ENCODE peak calls at places on chromosomes 4 and X, in nine cellular contexts. Y, L, Z, C, G, W, E, J and H are unnamed samples.

GRCh38 chr4:18540349-18540748 is 518.8 kb upstream of the LCORL start:
- DNase-seq in Y (no peak), L (no peak), Z (no peak), C (no peak), G (no peak), W (no peak), E (no peak), J (no peak), H (no peak)

GRCh38 chr4:118823471-118823870 is 12.5 kb downstream of the SEC24D start:
- DNase-seq in Y (no peak), L (no peak), Z (no peak), C (no peak), G (no peak), W (peak), E (peak), J (no peak), H (no peak)

GRCh38 chr4:337932-338758 is 531 bp downstream of the ZNF141 start:
- DNase-seq in Y (peak), L (peak), Z (peak), C (no peak), G (no peak), W (peak), E (no peak), J (peak), H (no peak)

GRCh38 chr4:139691-140090 is 15.4 kb downstream of the ZNF718 start:
- DNase-seq in Y (no peak), L (no peak), Z (no peak), C (no peak), G (no peak), W (no peak), E (no peak), J (no peak), H (no peak)

GRCh38 chr4:78432896-78433295 is 118.7 kb upstream of the ANXA3 start:
- DNase-seq in Y (peak), L (no peak), Z (no peak), C (peak), G (no peak), W (no peak), E (no peak), J (no peak), H (peak)

GRCh38 chr4:67909910-67910905 is 26.4 kb upstream of the TMPRSS11D start:
- DNase-seq in Y (peak), L (peak), Z (peak), C (no peak), G (no peak), W (no peak), E (peak), J (no peak), H (no peak)

GRCh38 chr4:21191304-21191703 is 491.0 kb downstream of the PACRGL start:
- DNase-seq in Y (no peak), L (no peak), Z (no peak), C (no peak), G (no peak), W (no peak), E (no peak), J (no peak), H (no peak)

GRCh38 chrX:151737494-151737893 is 2.9 kb downstream of the CNGA2 start:
- DNase-seq in Y (no peak), L (no peak), Z (no peak), C (no peak), G (no peak), W (no peak), E (no peak), J (peak), H (no peak)

GRCh38 chr4:925171-925570 is 6.9 kb downstream of the GAK start:
- DNase-seq in Y (no peak), L (no peak), Z (no peak), C (no peak), G (no peak), W (no peak), E (no peak), J (peak), H (no peak)

GRCh38 chr4:102789317-102789717 is 28.5 kb upstream of the MANBA start:
- DNase-seq in Y (peak), L (peak), Z (peak), C (no peak), G (no peak), W (no peak), E (peak), J (no peak), H (peak)

GRCh38 chr4:142222127-142222526 is 585.7 kb downstream of the IL15 start:
- DNase-seq in Y (peak), L (no peak), Z (no peak), C (no peak), G (no peak), W (no peak), E (peak), J (no peak), H (no peak)

GRCh38 chr4:152588869-152589268 is 53.0 kb upstream of the FBXW7 start:
- DNase-seq in Y (no peak), L (peak), Z (no peak), C (no peak), G (no peak), W (no peak), E (no peak), J (no peak), H (no peak)

GRCh38 chr4:3858765-3859388 is 92.7 kb downstream of the ADRA2C start:
- DNase-seq in Y (no peak), L (no peak), Z (no peak), C (no peak), G (no peak), W (no peak), E (no peak), J (no peak), H (no peak)

GRCh38 chr4:11623726-11624037 is 195.0 kb upstream of the HS3ST1 start:
- DNase-seq in Y (peak), L (peak), Z (peak), C (no peak), G (peak), W (peak), E (peak), J (no peak), H (no peak)

GRCh38 chrX:8988456-8988855 is 45.5 kb downstream of the FAM9B start:
- DNase-seq in Y (peak), L (peak), Z (peak), C (no peak), G (peak), W (peak), E (peak), J (peak), H (peak)

GRCh38 chr4:4384837-4385236 is 2.1 kb upstream of the NSG1 start:
- DNase-seq in Y (peak), L (peak), Z (no peak), C (no peak), G (no peak), W (no peak), E (peak), J (no peak), H (no peak)

GRCh38 chr4:129614581-129614980 is 518.6 kb downstream of the C4orf33 start:
- DNase-seq in Y (no peak), L (no peak), Z (no peak), C (no peak), G (no peak), W (no peak), E (no peak), J (no peak), H (no peak)

GRCh38 chrX:65300104-65300809 is 234.3 kb downstream of the LAS1L start:
- DNase-seq in Y (no peak), L (peak), Z (no peak), C (no peak), G (no peak), W (no peak), E (no peak), J (no peak), H (no peak)

GRCh38 chr4:47195706-47196105 is 164.3 kb downstream of the GABRB1 start:
- DNase-seq in Y (peak), L (no peak), Z (no peak), C (no peak), G (no peak), W (no peak), E (no peak), J (no peak), H (no peak)

GRCh38 chrX:133994576-133994975 is 9.2 kb upstream of the GPC3 start:
- DNase-seq in Y (no peak), L (no peak), Z (peak), C (no peak), G (no peak), W (no peak), E (no peak), J (no peak), H (no peak)

GRCh38 chr4:23745377-23745776 is 144.5 kb downstream of the PPARGC1A start:
- DNase-seq in Y (no peak), L (no peak), Z (no peak), C (no peak), G (no peak), W (no peak), E (no peak), J (no peak), H (no peak)

GRCh38 chr4:105840426-105841174 is 54.7 kb upstream of the NPNT start:
- DNase-seq in Y (no peak), L (no peak), Z (no peak), C (no peak), G (no peak), W (no peak), E (no peak), J (no peak), H (no peak)

GRCh38 chrX:51395474-51395806 is 62.8 kb downstream of the NUDT10 start:
- DNase-seq in Y (no peak), L (no peak), Z (no peak), C (no peak), G (no peak), W (no peak), E (no peak), J (no peak), H (no peak)
- H3K4me3 ChIP-seq in Y (no peak), L (no peak), Z (peak), C (peak), G (peak), W (no peak), E (no peak), J (no peak), H (no peak)

GRCh38 chrX:17744896-17745523 is 7.7 kb downstream of the SCML1 start:
- DNase-seq in Y (peak), L (peak), Z (peak), C (no peak), G (no peak), W (no peak), E (peak), J (no peak), H (no peak)
- TF ChIP-seq CTCF in Y (peak), L (no peak), Z (peak), C (peak), G (peak), W (no peak), E (peak), J (no peak), H (no peak)

GRCh38 chr4:134201216-134202098 is at the start of gene PABPC4L:
- DNase-seq in Y (peak), L (no peak), Z (peak), C (no peak), G (peak), W (peak), E (peak), J (peak), H (no peak)

GRCh38 chr4:134202557-134202956 is 968 bp upstream of the PABPC4L start:
- DNase-seq in Y (no peak), L (no peak), Z (peak), C (no peak), G (no peak), W (peak), E (peak), J (no peak), H (no peak)

GRCh38 chr4:134202136-134202535 is 547 bp upstream of the PABPC4L start:
- DNase-seq in Y (no peak), L (no peak), Z (no peak), C (no peak), G (no peak), W (no peak), E (no peak), J (no peak), H (no peak)

GRCh38 chr4:134200811-134201215 is 776 bp downstream of the PABPC4L start:
- DNase-seq in Y (no peak), L (no peak), Z (no peak), C (no peak), G (no peak), W (no peak), E (no peak), J (peak), H (no peak)
- H3K4me3 ChIP-seq in Y (peak), L (no peak), Z (peak), C (peak), G (peak), W (no peak), E (peak), J (no peak), H (peak)

GRCh38 chrX:145178268-145178667 is 69.0 kb upstream of the SPANXN1 start:
- DNase-seq in Y (no peak), L (peak), Z (no peak), C (no peak), G (no peak), W (no peak), E (peak), J (no peak), H (no peak)
- TF ChIP-seq CTCF in Y (peak), L (no peak), Z (no peak), C (no peak), G (no peak), W (no peak), E (peak), J (no peak), H (no peak)

DNA sequence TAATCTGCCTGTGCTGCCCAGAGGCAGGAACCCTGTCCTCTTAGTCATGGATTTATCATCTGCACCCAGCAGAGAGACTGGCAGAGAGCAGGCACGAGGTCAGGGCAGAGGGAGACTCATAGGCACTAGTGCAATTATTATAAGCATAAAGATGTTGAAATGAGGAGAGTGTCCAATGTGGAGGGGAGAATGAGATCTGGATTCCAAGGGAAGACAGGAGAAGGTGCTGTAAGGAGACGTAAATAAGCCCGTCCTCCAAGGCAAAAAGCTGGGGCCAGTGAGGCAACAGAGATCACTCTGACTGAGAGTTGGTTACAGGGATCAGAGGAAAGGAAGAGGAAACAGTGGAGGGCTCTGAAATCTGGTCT is 406.2 kb downstream of the MAPK10 start:
- DNase-seq in Y (peak), L (no peak), Z (peak), C (no peak), G (no peak), W (no peak), E (peak), J (no peak), H (no peak)
- H3K4me3 ChIP-seq in Y (no peak), L (no peak), Z (no peak), C (no peak), G (no peak), W (no peak), E (peak), J (no peak), H (no peak)

GRCh38 chr4:186192068-186192751 is 843 bp downstream of the CYP4V2 start:
- DNase-seq in Y (peak), L (peak), Z (peak), C (no peak), G (peak), W (peak), E (peak), J (peak), H (no peak)

GRCh38 chr4:186188107-186188506 is 3.3 kb upstream of the CYP4V2 start:
- DNase-seq in Y (no peak), L (no peak), Z (no peak), C (no peak), G (no peak), W (no peak), E (no peak), J (no peak), H (no peak)

GRCh38 chr4:186191266-186192067 is at the start of gene CYP4V2:
- DNase-seq in Y (peak), L (peak), Z (peak), C (peak), G (peak), W (peak), E (peak), J (peak), H (no peak)

GRCh38 chr4:186189656-186190055 is 1.7 kb upstream of the CYP4V2 start:
- DNase-seq in Y (no peak), L (no peak), Z (no peak), C (no peak), G (no peak), W (no peak), E (no peak), J (no peak), H (no peak)

DNA sequence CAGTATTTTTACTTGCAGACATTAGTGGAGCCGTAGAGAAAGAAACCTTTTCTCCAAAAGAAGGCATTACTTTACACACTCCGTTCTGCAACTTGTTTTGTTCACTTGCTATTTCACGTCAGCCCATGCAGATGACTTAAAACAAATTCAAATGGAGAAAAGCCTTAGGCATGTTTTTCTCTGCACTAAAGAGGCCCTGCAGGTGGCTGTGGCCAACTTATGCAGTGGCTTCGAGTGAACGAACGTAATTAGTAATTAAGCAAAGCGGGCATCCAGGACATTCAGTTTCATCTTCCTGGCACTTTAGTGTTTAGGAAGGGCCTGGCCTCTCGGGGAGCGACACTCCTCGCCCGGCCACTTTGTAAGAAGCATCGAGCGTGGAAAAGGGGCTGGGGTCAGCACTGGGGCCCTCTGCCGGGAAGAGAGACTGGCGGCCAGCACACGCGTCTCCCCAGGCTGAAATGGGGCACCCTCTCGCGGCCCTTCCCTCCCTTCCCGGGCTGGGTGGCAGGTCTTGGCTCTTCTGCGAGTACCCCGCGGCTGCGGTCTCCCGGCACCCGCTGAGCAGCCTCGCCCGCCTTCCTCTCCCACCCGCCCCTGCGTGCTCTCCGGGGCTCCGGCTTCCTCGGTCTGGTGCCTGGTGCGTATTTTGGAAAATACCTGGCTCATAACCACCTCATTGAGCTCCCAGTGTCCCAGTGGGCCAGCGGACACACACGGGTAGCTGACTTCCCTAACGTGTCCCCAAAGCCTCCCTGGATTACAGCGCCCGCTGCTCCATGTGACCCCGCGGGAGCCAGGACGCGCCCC is 706 bp upstream of the CYP4V2 start:
- DNase-seq in Y (peak), L (peak), Z (peak), C (no peak), G (no peak), W (no peak), E (no peak), J (no peak), H (no peak)
- TF ChIP-seq CTCF in Y (no peak), L (peak), Z (no peak), C (peak), G (no peak), W (no peak), E (no peak), J (no peak), H (peak)

DNA sequence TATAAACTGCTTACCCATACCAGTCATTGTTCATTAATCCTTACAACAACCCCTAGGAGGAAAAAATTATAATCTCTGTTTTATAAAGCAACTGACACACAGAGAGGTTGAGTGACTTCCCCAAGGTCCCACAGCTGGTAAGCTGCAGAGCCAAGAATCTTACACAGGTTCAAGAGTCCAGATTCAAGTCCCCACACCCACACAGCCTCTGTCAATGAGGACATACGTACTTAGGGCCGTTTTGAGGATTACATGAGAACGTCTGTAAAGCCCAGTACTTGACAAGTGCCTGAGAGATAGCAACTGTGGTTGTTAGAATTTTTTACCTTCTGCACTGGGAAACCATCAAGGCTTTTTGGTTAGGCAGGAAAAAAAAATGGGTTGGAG is 556 bp upstream of the SLC25A43 start:
- DNase-seq in Y (peak), L (no peak), Z (peak), C (no peak), G (no peak), W (peak), E (no peak), J (no peak), H (no peak)
- H3K4me3 ChIP-seq in Y (peak), L (peak), Z (peak), C (peak), G (peak), W (no peak), E (peak), J (peak), H (peak)